ENCODE peak calls at places on chromosome 21, in eight cellular contexts. X is kidney glomerular epithelial cell, G is brain microvascular endothelial cell, K is HuH-7, L is A549, B is fibroblast of mammary gland, T is heart left ventricle, I is AG09309. R is an unnamed sample.

GRCh38 chr21:46455575-46456385 is 2.9 kb upstream of the DIP2A start:
- DNase-seq in I (no peak), G (peak; percentile 58), B (peak; percentile 51), T (peak; percentile 36), X (no peak), K (no peak), L (no peak), R (peak; percentile 55)

GRCh38 chr21:43957629-43958362 is 54.3 kb upstream of the TRAPPC10 start:
- DNase-seq in K (no peak), X (no peak), T (no peak), L (no peak), G (no peak), I (no peak), B (no peak), R (no peak)

GRCh38 chr21:38773108-38774061 is 32.3 kb upstream of the ETS2 start:
- DNase-seq in G (peak; percentile 95), B (peak; percentile 100), I (peak; percentile 94), T (no peak), K (no peak), X (peak; percentile 79), L (peak; percentile 49), R (peak; percentile 95)

GRCh38 chr21:27382404-27382803 is 415.5 kb upstream of the ADAMTS5 start:
- DNase-seq in X (no peak), I (no peak), B (peak; percentile 58), T (no peak), G (no peak), K (no peak), L (no peak), R (no peak)

GRCh38 chr21:46188226-46189212 is 4.3 kb upstream of the SPATC1L start:
- DNase-seq in L (peak; percentile 49), X (peak; percentile 3), I (no peak), G (peak; percentile 52), B (peak; percentile 69), T (peak; percentile 67), K (no peak), R (no peak)

GRCh38 chr21:42233067-42233981 is 14.4 kb downstream of the ABCG1 start:
- DNase-seq in L (no peak), B (peak; percentile 16), X (peak; percentile 38), I (no peak), G (peak; percentile 18), T (peak; percentile 67), K (peak; percentile 55), R (no peak)

GRCh38 chr21:35641271-35642016 is 418.9 kb downstream of the SETD4 start:
- DNase-seq in G (no peak), L (no peak), K (no peak), T (no peak), X (no peak), I (peak; percentile 77), B (peak; percentile 64), R (peak; percentile 59)

GRCh38 chr21:44093761-44094160 is 13.4 kb upstream of the PWP2 start:
- DNase-seq in K (no peak), B (no peak), L (no peak), G (no peak), I (no peak), T (peak; percentile 7), X (no peak), R (no peak)

GRCh38 chr21:28714795-28715464 is 277.7 kb downstream of the LTN1 start:
- DNase-seq in X (peak; percentile 1), B (peak; percentile 83), I (peak; percentile 76), G (peak; percentile 47), T (no peak), K (no peak), L (no peak), R (peak; percentile 13)

GRCh38 chr21:32257952-32258785 is 20.7 kb downstream of the MIS18A start:
- DNase-seq in I (peak; percentile 62), B (peak; percentile 83), X (peak; percentile 52), G (peak; percentile 80), T (peak; percentile 65), L (peak; percentile 47), K (peak; percentile 71), R (peak; percentile 79)

GRCh38 chr21:33339938-33340337 is 15.2 kb downstream of the IFNAR1 start:
- DNase-seq in X (no peak), I (no peak), L (no peak), K (no peak), G (no peak), T (no peak), B (no peak), R (no peak)

GRCh38 chr21:24298040-24298439 is 1309.2 kb downstream of the MRPL39 start:
- DNase-seq in B (no peak), K (no peak), L (no peak), I (no peak), X (no peak), T (no peak), G (no peak), R (no peak)

GRCh38 chr21:43287974-43288755 is 119.4 kb downstream of the CRYAA start:
- DNase-seq in G (peak; percentile 7), L (no peak), K (peak; percentile 82), T (no peak), B (no peak), X (no peak), I (no peak), R (no peak)

GRCh38 chr21:37164742-37165141 is 91.7 kb downstream of the TTC3 start:
- DNase-seq in B (no peak), G (no peak), I (no peak), L (no peak), K (no peak), T (no peak), X (no peak), R (no peak)

GRCh38 chr21:41065539-41065938 is 102.4 kb upstream of the BACE2 start:
- DNase-seq in B (no peak), L (no peak), X (no peak), I (peak; percentile 39), K (no peak), G (no peak), T (no peak), R (no peak)

GRCh38 chr21:42560517-42561179 is 47.0 kb downstream of the SLC37A1 start:
- DNase-seq in G (no peak), K (no peak), X (no peak), I (no peak), T (no peak), L (no peak), B (no peak), R (no peak)

GRCh38 chr21:45594721-45595489 is 48.6 kb upstream of the PCBP3 start:
- DNase-seq in G (no peak), T (no peak), L (no peak), K (no peak), X (no peak), B (no peak), I (no peak), R (no peak)

GRCh38 chr21:41133896-41134522 is 34.0 kb upstream of the BACE2 start:
- DNase-seq in L (peak; percentile 47), B (peak; percentile 59), X (peak; percentile 51), G (peak; percentile 28), K (peak; percentile 56), T (no peak), I (peak; percentile 11), R (peak; percentile 36)

GRCh38 chr21:21715286-21715969 is 717.2 kb downstream of the NCAM2 start:
- DNase-seq in T (no peak), X (no peak), I (no peak), B (peak; percentile 87), L (no peak), G (peak; percentile 51), K (no peak), R (peak; percentile 12)

GRCh38 chr21:27298465-27298864 is 331.6 kb upstream of the ADAMTS5 start:
- DNase-seq in L (no peak), T (no peak), I (no peak), G (no peak), B (peak; percentile 23), K (no peak), X (no peak), R (no peak)

GRCh38 chr21:32459972-32460371 is 47.5 kb downstream of the EVA1C start:
- DNase-seq in B (no peak), L (no peak), I (no peak), G (no peak), T (no peak), K (no peak), X (no peak), R (no peak)

GRCh38 chr21:35609263-35609662 is 451.1 kb downstream of the SETD4 start:
- DNase-seq in B (no peak), T (no peak), L (no peak), X (no peak), K (no peak), G (no peak), I (no peak), R (no peak)

GRCh38 chr21:36718951-36719501 is 20.1 kb downstream of the SIM2 start:
- DNase-seq in K (no peak), L (no peak), I (no peak), B (no peak), G (no peak), X (no peak), T (no peak), R (no peak)

GRCh38 chr21:42711667-42712066 is 58.2 kb downstream of the PDE9A start:
- DNase-seq in I (no peak), G (no peak), X (no peak), T (no peak), L (no peak), B (no peak), K (peak; percentile 61), R (no peak)

GRCh38 chr21:41460578-41461527 is 34.8 kb downstream of the MX1 start:
- DNase-seq in B (peak; percentile 78), K (peak; percentile 74), T (peak; percentile 65), I (peak; percentile 46), L (peak; percentile 31), G (peak; percentile 63), X (peak; percentile 47), R (peak; percentile 49)

GRCh38 chr21:44616591-44616926 is 4.7 kb downstream of the KRTAP10-8 start:
- DNase-seq in X (no peak), I (no peak), T (no peak), K (no peak), B (no peak), G (no peak), L (no peak), R (no peak)

GRCh38 chr21:16073571-16073970 is 343.8 kb downstream of the USP25 start:
- DNase-seq in X (no peak), B (peak; percentile 41), T (no peak), G (no peak), I (no peak), L (no peak), K (no peak), R (no peak)

GRCh38 chr21:17387030-17387617 is 125.7 kb upstream of the CXADR start:
- DNase-seq in X (peak; percentile 49), B (peak; percentile 67), G (peak; percentile 53), I (no peak), T (peak; percentile 25), K (peak; percentile 28), L (peak; percentile 25), R (peak; percentile 38)

GRCh38 chr21:37463083-37463780 is 96.7 kb downstream of the DYRK1A start:
- DNase-seq in L (peak; percentile 17), X (peak; percentile 55), T (no peak), B (peak; percentile 67), I (no peak), G (peak; percentile 37), K (no peak), R (peak; percentile 13)

GRCh38 chr21:28827422-28827821 is 165.3 kb downstream of the LTN1 start:
- DNase-seq in K (no peak), B (peak; percentile 50), I (peak; percentile 43), G (no peak), X (no peak), L (no peak), T (no peak), R (peak; percentile 5)

R was measured in stromal cell of bone marrow.